ENCODE peak calls at places on chromosomes 11 and 22, in seven cellular contexts. One of them, this sample, is unnamed.

GRCh38 chr11:120750647-120751419 is 239.3 kb downstream of the GRIK4 start:
- DNase-seq in non-pigmented ciliary epithelial cell: no peak
- DNase-seq in dorsolateral prefrontal cortex: peak
- DNase-seq in tibial artery: no peak
- DNase-seq in ELF-1: no peak
- DNase-seq in EH: no peak
- DNase-seq in activated gamma-delta T cell treated with Interleukin-2 at 50 U/mL for 16 hours: no peak
- DNase-seq in this sample: no peak

GRCh38 chr22:27011717-27012116 is 354.3 kb downstream of the MIAT start:
- DNase-seq in tibial artery: no peak
- DNase-seq in EH: no peak
- DNase-seq in activated gamma-delta T cell treated with Interleukin-2 at 50 U/mL for 16 hours: no peak
- DNase-seq in dorsolateral prefrontal cortex: no peak
- DNase-seq in ELF-1: no peak
- DNase-seq in non-pigmented ciliary epithelial cell: no peak
- DNase-seq in this sample: no peak

GRCh38 chr22:29570912-29571549 is 9.9 kb downstream of the NIPSNAP1 start:
- DNase-seq in EH: no peak
- DNase-seq in activated gamma-delta T cell treated with Interleukin-2 at 50 U/mL for 16 hours: no peak
- DNase-seq in tibial artery: no peak
- DNase-seq in non-pigmented ciliary epithelial cell: no peak
- DNase-seq in ELF-1: no peak
- DNase-seq in dorsolateral prefrontal cortex: no peak
- DNase-seq in this sample: no peak

GRCh38 chr11:16946477-16947282 is 67.5 kb downstream of the PLEKHA7 start:
- DNase-seq in activated gamma-delta T cell treated with Interleukin-2 at 50 U/mL for 16 hours: no peak
- DNase-seq in dorsolateral prefrontal cortex: no peak
- DNase-seq in non-pigmented ciliary epithelial cell: no peak
- DNase-seq in EH: no peak
- DNase-seq in tibial artery: no peak
- DNase-seq in ELF-1: no peak
- DNase-seq in this sample: no peak

GRCh38 chr11:121236115-121237001 is 56.2 kb upstream of the SC5D start:
- DNase-seq in non-pigmented ciliary epithelial cell: no peak
- DNase-seq in activated gamma-delta T cell treated with Interleukin-2 at 50 U/mL for 16 hours: no peak
- DNase-seq in EH: peak
- DNase-seq in ELF-1: peak
- DNase-seq in dorsolateral prefrontal cortex: no peak
- DNase-seq in tibial artery: no peak
- DNase-seq in this sample: peak

GRCh38 chr22:36461665-36462474 is 19.6 kb downstream of the TXN2 start:
- DNase-seq in EH: peak
- DNase-seq in tibial artery: peak
- DNase-seq in activated gamma-delta T cell treated with Interleukin-2 at 50 U/mL for 16 hours: no peak
- DNase-seq in ELF-1: peak
- DNase-seq in non-pigmented ciliary epithelial cell: no peak
- DNase-seq in dorsolateral prefrontal cortex: no peak
- DNase-seq in this sample: peak

GRCh38 chr22:44085743-44086741 is 61.9 kb downstream of the PARVB start:
- DNase-seq in non-pigmented ciliary epithelial cell: no peak
- DNase-seq in dorsolateral prefrontal cortex: no peak
- DNase-seq in EH: peak
- DNase-seq in activated gamma-delta T cell treated with Interleukin-2 at 50 U/mL for 16 hours: peak
- DNase-seq in tibial artery: no peak
- DNase-seq in ELF-1: peak
- DNase-seq in this sample: peak

GRCh38 chr11:32090774-32091370 is at the start of gene RCN1:
- DNase-seq in activated gamma-delta T cell treated with Interleukin-2 at 50 U/mL for 16 hours: peak
- DNase-seq in tibial artery: peak
- DNase-seq in dorsolateral prefrontal cortex: peak
- DNase-seq in EH: peak
- DNase-seq in ELF-1: peak
- DNase-seq in non-pigmented ciliary epithelial cell: no peak
- DNase-seq in this sample: peak

GRCh38 chr11:75773595-75774353 is 5.2 kb downstream of the DGAT2 start:
- DNase-seq in ELF-1: no peak
- DNase-seq in tibial artery: no peak
- DNase-seq in dorsolateral prefrontal cortex: no peak
- DNase-seq in EH: no peak
- DNase-seq in activated gamma-delta T cell treated with Interleukin-2 at 50 U/mL for 16 hours: no peak
- DNase-seq in non-pigmented ciliary epithelial cell: no peak
- DNase-seq in this sample: no peak

GRCh38 chr11:86592659-86593451 is 79.6 kb downstream of the ME3 start:
- DNase-seq in non-pigmented ciliary epithelial cell: no peak
- DNase-seq in EH: peak
- DNase-seq in activated gamma-delta T cell treated with Interleukin-2 at 50 U/mL for 16 hours: peak
- DNase-seq in dorsolateral prefrontal cortex: no peak
- DNase-seq in ELF-1: peak
- DNase-seq in tibial artery: peak
- DNase-seq in this sample: peak

GRCh38 chr22:50482107-50483074 is 1.0 kb downstream of the ADM2 start:
- DNase-seq in dorsolateral prefrontal cortex: no peak
- DNase-seq in non-pigmented ciliary epithelial cell: no peak
- DNase-seq in activated gamma-delta T cell treated with Interleukin-2 at 50 U/mL for 16 hours: no peak
- DNase-seq in tibial artery: no peak
- DNase-seq in ELF-1: no peak
- DNase-seq in EH: no peak
- DNase-seq in this sample: no peak

GRCh38 chr11:63476618-63477017 is 14.3 kb downstream of the PLAAT5 start:
- DNase-seq in dorsolateral prefrontal cortex: no peak
- DNase-seq in activated gamma-delta T cell treated with Interleukin-2 at 50 U/mL for 16 hours: no peak
- DNase-seq in non-pigmented ciliary epithelial cell: no peak
- DNase-seq in ELF-1: no peak
- DNase-seq in EH: no peak
- DNase-seq in tibial artery: no peak
- DNase-seq in this sample: no peak

This sample was measured in choroid plexus epithelial cell.